ENCODE peak calls at places on chromosomes 16 and 17, in seven cellular contexts. One of them, this sample, is unnamed.

GRCh38 chr16:50528820-50529219 is 19.4 kb upstream of the NKD1 start:
- DNase-seq in cardiac muscle cell: no peak
- DNase-seq in left lung: no peak
- DNase-seq in adrenal gland: no peak
- DNase-seq in neural progenitor cell: no peak
- DNase-seq in GM23248: no peak
- DNase-seq in ovary: no peak
- DNase-seq in this sample: no peak

GRCh38 chr17:48715496-48716399 is 6.6 kb downstream of the PRAC1 start:
- DNase-seq in adrenal gland: no peak
- DNase-seq in cardiac muscle cell: no peak
- DNase-seq in neural progenitor cell: no peak
- DNase-seq in ovary: no peak
- DNase-seq in left lung: no peak
- DNase-seq in GM23248: no peak
- DNase-seq in this sample: no peak

GRCh38 chr16:26118575-26118974 is 426.8 kb downstream of the HS3ST4 start:
- DNase-seq in neural progenitor cell: peak; percentile 49
- DNase-seq in left lung: no peak
- DNase-seq in ovary: no peak
- DNase-seq in cardiac muscle cell: no peak
- DNase-seq in GM23248: no peak
- DNase-seq in adrenal gland: no peak
- DNase-seq in this sample: no peak

GRCh38 chr17:55814377-55814776 is 63.5 kb downstream of the PCTP start:
- DNase-seq in GM23248: no peak
- DNase-seq in cardiac muscle cell: no peak
- DNase-seq in adrenal gland: peak; percentile 36
- DNase-seq in ovary: no peak
- DNase-seq in neural progenitor cell: no peak
- DNase-seq in left lung: no peak
- DNase-seq in this sample: no peak

GRCh38 chr16:89990799-89991198 is 28.5 kb downstream of the DBNDD1 start:
- DNase-seq in left lung: no peak
- DNase-seq in GM23248: no peak
- DNase-seq in adrenal gland: no peak
- DNase-seq in cardiac muscle cell: no peak
- DNase-seq in neural progenitor cell: no peak
- DNase-seq in ovary: no peak
- DNase-seq in this sample: no peak

GRCh38 chr16:64742560-64742959 is 379.3 kb downstream of the CDH11 start:
- DNase-seq in left lung: no peak
- DNase-seq in neural progenitor cell: no peak
- DNase-seq in adrenal gland: no peak
- DNase-seq in ovary: no peak
- DNase-seq in GM23248: no peak
- DNase-seq in cardiac muscle cell: no peak
- DNase-seq in this sample: no peak

GRCh38 chr16:4381072-4381934 is 9.7 kb downstream of the VASN start:
- DNase-seq in adrenal gland: no peak
- DNase-seq in cardiac muscle cell: no peak
- DNase-seq in GM23248: no peak
- DNase-seq in left lung: no peak
- DNase-seq in ovary: no peak
- DNase-seq in neural progenitor cell: no peak
- DNase-seq in this sample: no peak

GRCh38 chr17:72725432-72726068 is 366.9 kb downstream of the SLC39A11 start:
- DNase-seq in adrenal gland: peak; percentile 66
- DNase-seq in GM23248: peak; percentile 76
- DNase-seq in left lung: peak; percentile 45
- DNase-seq in ovary: peak; percentile 34
- DNase-seq in neural progenitor cell: peak; percentile 85
- DNase-seq in cardiac muscle cell: peak; percentile 69
- DNase-seq in this sample: no peak

GRCh38 chr17:10984163-10984562 is 146.3 kb upstream of the PIRT start:
- DNase-seq in left lung: no peak
- DNase-seq in GM23248: no peak
- DNase-seq in ovary: no peak
- DNase-seq in cardiac muscle cell: no peak
- DNase-seq in neural progenitor cell: no peak
- DNase-seq in adrenal gland: no peak
- DNase-seq in this sample: no peak

GRCh38 chr17:65677932-65678331 is 116.5 kb upstream of the AXIN2 start:
- DNase-seq in ovary: no peak
- DNase-seq in neural progenitor cell: no peak
- DNase-seq in GM23248: peak; percentile 62
- DNase-seq in cardiac muscle cell: no peak
- DNase-seq in left lung: no peak
- DNase-seq in adrenal gland: no peak
- DNase-seq in this sample: no peak

GRCh38 chr17:18087610-18088491 is at the start of gene DRG2:
- DNase-seq in GM23248: peak; percentile 96
- DNase-seq in adrenal gland: peak; percentile 96
- DNase-seq in neural progenitor cell: peak; percentile 94
- DNase-seq in cardiac muscle cell: peak; percentile 96
- DNase-seq in ovary: peak; percentile 90
- DNase-seq in left lung: peak; percentile 89
- DNase-seq in this sample: peak; percentile 87
- H3K27ac ChIP-seq in GM23248: peak within 1 kb of the TSS; percentile 48
- H3K27ac ChIP-seq in adrenal gland: peak within 1 kb of the TSS; percentile 69
- H3K27ac ChIP-seq in neural progenitor cell: no peak within 1 kb of the TSS
- H3K27ac ChIP-seq in cardiac muscle cell: peak within 1 kb of the TSS; percentile 81
- H3K27ac ChIP-seq in ovary: peak within 1 kb of the TSS; percentile 78
- H3K27ac ChIP-seq in left lung: peak within 1 kb of the TSS; percentile 84
- H3K27ac ChIP-seq in this sample: peak within 1 kb of the TSS; percentile 89

DNA sequence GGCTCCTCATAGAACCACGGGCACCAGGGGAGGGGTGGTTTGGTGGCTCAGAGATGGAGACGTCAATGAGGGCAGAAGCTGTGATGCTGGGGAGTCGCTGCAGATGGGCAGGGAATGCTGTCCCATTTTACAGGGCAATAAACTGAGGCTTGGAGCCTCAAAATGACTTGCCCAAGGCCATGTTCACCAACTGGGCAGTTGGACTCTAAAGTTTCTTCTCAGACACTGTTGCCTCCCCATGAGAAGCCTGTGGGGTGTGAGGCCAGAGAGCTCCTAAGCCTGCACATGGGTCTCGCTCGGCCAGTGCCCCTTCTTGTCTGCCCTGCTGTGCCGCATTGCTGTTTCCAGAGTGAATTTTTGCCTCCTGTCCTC is 38.6 kb downstream of the CPNE2 start:
- DNase-seq in left lung: no peak
- DNase-seq in neural progenitor cell: no peak
- DNase-seq in ovary: no peak
- DNase-seq in GM23248: no peak
- DNase-seq in cardiac muscle cell: no peak
- DNase-seq in adrenal gland: no peak
- DNase-seq in this sample: no peak
- H3K27ac ChIP-seq in left lung: no peak overlapping the region
- H3K27ac ChIP-seq in neural progenitor cell: no peak overlapping the region
- H3K27ac ChIP-seq in ovary: no peak overlapping the region
- H3K27ac ChIP-seq in GM23248: no peak overlapping the region
- H3K27ac ChIP-seq in cardiac muscle cell: no peak overlapping the region
- H3K27ac ChIP-seq in adrenal gland: no peak overlapping the region
- H3K27ac ChIP-seq in this sample: no peak overlapping the region

GRCh38 chr16:54742436-54742835 is 188.2 kb upstream of the IRX5 start:
- DNase-seq in GM23248: no peak
- DNase-seq in adrenal gland: no peak
- DNase-seq in cardiac muscle cell: no peak
- DNase-seq in neural progenitor cell: no peak
- DNase-seq in ovary: no peak
- DNase-seq in left lung: no peak
- DNase-seq in this sample: no peak
- H3K27ac ChIP-seq in GM23248: no peak overlapping the region
- H3K27ac ChIP-seq in adrenal gland: no peak overlapping the region
- H3K27ac ChIP-seq in cardiac muscle cell: no peak overlapping the region
- H3K27ac ChIP-seq in neural progenitor cell: no peak overlapping the region
- H3K27ac ChIP-seq in ovary: no peak overlapping the region
- H3K27ac ChIP-seq in left lung: no peak overlapping the region
- H3K27ac ChIP-seq in this sample: no peak overlapping the region

GRCh38 chr16:70572050-70572925 is 48.7 kb downstream of the SF3B3 start:
- DNase-seq in ovary: no peak
- DNase-seq in cardiac muscle cell: peak; percentile 65
- DNase-seq in adrenal gland: no peak
- DNase-seq in GM23248: no peak
- DNase-seq in left lung: no peak
- DNase-seq in neural progenitor cell: no peak
- DNase-seq in this sample: no peak

GRCh38 chr16:70571623-70572022 is 48.0 kb downstream of the SF3B3 start:
- DNase-seq in GM23248: no peak
- DNase-seq in neural progenitor cell: no peak
- DNase-seq in left lung: no peak
- DNase-seq in ovary: no peak
- DNase-seq in cardiac muscle cell: no peak
- DNase-seq in adrenal gland: no peak
- DNase-seq in this sample: no peak

GRCh38 chr16:70569752-70570151 is 46.1 kb downstream of the SF3B3 start:
- DNase-seq in neural progenitor cell: no peak
- DNase-seq in adrenal gland: no peak
- DNase-seq in GM23248: no peak
- DNase-seq in ovary: no peak
- DNase-seq in left lung: no peak
- DNase-seq in cardiac muscle cell: no peak
- DNase-seq in this sample: no peak

GRCh38 chr16:70572926-70573270 is 49.3 kb downstream of the SF3B3 start:
- DNase-seq in ovary: no peak
- DNase-seq in left lung: no peak
- DNase-seq in neural progenitor cell: no peak
- DNase-seq in GM23248: no peak
- DNase-seq in adrenal gland: no peak
- DNase-seq in cardiac muscle cell: no peak
- DNase-seq in this sample: no peak

DNA sequence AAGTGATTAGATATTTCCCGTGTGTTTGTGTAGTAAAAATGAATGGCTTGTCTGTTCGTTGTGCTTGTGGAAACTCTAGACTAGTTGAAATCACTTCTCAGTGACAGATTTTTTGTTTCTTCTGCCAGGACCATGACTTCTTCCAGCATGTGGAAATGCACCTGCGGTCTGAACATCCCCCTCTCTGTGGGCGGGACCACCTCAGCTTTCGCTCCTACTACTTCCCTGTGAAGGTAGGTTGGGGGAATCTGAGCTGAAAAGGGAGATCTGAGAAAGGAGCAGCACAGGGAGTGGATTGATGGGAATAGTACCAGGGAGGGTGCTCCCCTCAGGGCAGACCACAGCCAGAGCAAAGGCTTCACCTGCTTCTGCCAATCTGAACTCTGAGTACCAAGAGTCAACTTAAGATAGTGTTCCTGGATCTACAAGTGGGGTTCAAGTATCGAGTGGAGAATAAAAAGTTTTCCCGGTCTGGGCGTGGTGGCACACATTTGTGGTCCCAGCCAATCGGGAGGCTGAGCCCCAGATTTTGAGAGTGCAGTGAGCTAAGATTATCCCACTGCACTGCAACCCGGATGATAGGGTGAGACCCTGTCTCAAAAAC is 47.5 kb downstream of the SF3B3 start:
- DNase-seq in ovary: no peak
- DNase-seq in neural progenitor cell: no peak
- DNase-seq in GM23248: no peak
- DNase-seq in cardiac muscle cell: no peak
- DNase-seq in adrenal gland: no peak
- DNase-seq in left lung: no peak
- DNase-seq in this sample: no peak
- H3K27ac ChIP-seq in ovary: no peak overlapping the region
- H3K27ac ChIP-seq in neural progenitor cell: no peak overlapping the region
- H3K27ac ChIP-seq in GM23248: no peak overlapping the region
- H3K27ac ChIP-seq in cardiac muscle cell: no peak overlapping the region
- H3K27ac ChIP-seq in adrenal gland: peak overlapping the region; percentile 2
- H3K27ac ChIP-seq in left lung: peak overlapping the region; percentile 7
- H3K27ac ChIP-seq in this sample: no peak overlapping the region

DNA sequence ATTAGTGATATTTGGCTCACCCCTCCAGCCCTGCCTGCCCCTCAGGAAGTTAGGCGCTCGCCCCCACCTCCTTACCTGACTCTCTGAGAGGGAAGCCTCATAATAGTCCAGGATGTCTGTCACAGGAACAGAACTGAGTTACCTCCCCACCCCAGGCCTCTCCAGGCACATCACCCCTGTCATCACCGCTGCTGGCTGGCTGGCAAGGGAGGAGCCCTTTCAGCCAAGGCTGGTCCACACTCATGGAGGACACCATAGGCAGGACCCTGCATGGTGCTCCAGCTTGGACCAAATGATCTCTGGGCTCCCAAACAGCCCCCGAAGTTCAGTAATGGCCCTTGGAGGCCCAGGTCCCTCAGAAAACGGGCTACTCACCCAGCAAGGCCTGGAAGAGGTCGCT is 1.5 kb downstream of the DLG4 start:
- DNase-seq in neural progenitor cell: no peak
- DNase-seq in adrenal gland: peak; percentile 46
- DNase-seq in GM23248: no peak
- DNase-seq in ovary: peak; percentile 43
- DNase-seq in left lung: no peak
- DNase-seq in cardiac muscle cell: no peak
- DNase-seq in this sample: no peak
- H3K27ac ChIP-seq in neural progenitor cell: no peak overlapping the region
- H3K27ac ChIP-seq in adrenal gland: peak overlapping the region; percentile 72
- H3K27ac ChIP-seq in GM23248: peak overlapping the region; percentile 37
- H3K27ac ChIP-seq in ovary: no peak overlapping the region
- H3K27ac ChIP-seq in left lung: no peak overlapping the region
- H3K27ac ChIP-seq in cardiac muscle cell: peak overlapping the region; percentile 81
- H3K27ac ChIP-seq in this sample: peak overlapping the region; percentile 92

DNA sequence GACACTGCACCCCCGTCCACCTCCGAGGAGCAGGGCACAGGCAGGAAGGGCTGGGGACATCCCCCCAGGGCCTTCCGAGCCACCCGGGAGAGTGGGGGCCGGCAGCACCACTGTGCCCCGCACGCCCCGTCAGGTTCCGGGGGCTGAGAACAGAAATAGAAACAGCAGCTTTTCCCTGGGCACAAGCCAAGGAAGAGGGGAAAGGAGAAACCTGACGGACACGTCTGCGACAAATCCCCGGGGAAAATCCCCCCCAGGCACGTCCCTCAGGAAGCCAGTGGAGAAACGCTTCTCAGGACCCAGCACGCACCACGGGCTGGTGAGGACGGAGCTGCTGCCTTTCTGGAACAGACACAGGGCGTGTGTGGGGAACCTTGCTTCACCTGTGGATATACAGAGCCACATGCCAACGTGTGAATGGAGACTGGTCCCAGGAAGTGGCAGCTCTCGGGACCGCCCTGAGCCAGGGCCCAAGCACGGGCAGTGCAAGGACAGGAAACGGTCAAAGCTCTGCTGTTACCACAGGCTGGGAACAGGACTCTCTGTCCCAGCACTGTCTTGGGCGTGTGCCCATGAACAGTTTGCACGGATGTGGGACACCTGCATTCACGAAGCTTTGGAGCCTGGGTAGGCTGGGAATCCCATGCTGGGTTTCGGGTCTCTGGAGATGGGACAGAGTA is 1.2 kb upstream of the TMEM204 start:
- DNase-seq in cardiac muscle cell: no peak
- DNase-seq in GM23248: peak; percentile 58
- DNase-seq in neural progenitor cell: no peak
- DNase-seq in ovary: no peak
- DNase-seq in left lung: no peak
- DNase-seq in adrenal gland: peak; percentile 65
- DNase-seq in this sample: peak; percentile 81
- H3K27ac ChIP-seq in cardiac muscle cell: no peak overlapping the region
- H3K27ac ChIP-seq in GM23248: peak overlapping the region; percentile 78
- H3K27ac ChIP-seq in neural progenitor cell: no peak overlapping the region
- H3K27ac ChIP-seq in ovary: peak overlapping the region; percentile 52
- H3K27ac ChIP-seq in left lung: peak overlapping the region; percentile 82
- H3K27ac ChIP-seq in adrenal gland: peak overlapping the region; percentile 83
- H3K27ac ChIP-seq in this sample: peak overlapping the region; percentile 89

GRCh38 chr17:40352044-40352778 is 12.3 kb downstream of the GJD3 start:
- DNase-seq in adrenal gland: peak; percentile 32
- DNase-seq in neural progenitor cell: no peak
- DNase-seq in cardiac muscle cell: no peak
- DNase-seq in GM23248: no peak
- DNase-seq in left lung: no peak
- DNase-seq in ovary: peak; percentile 28
- DNase-seq in this sample: no peak
- H3K27ac ChIP-seq in adrenal gland: peak overlapping the region; percentile 72
- H3K27ac ChIP-seq in neural progenitor cell: no peak overlapping the region
- H3K27ac ChIP-seq in cardiac muscle cell: peak overlapping the region; percentile 43
- H3K27ac ChIP-seq in GM23248: no peak overlapping the region
- H3K27ac ChIP-seq in left lung: peak overlapping the region; percentile 49
- H3K27ac ChIP-seq in ovary: no peak overlapping the region
- H3K27ac ChIP-seq in this sample: no peak overlapping the region